ENCODE peak calls at places on chromosome 13, in nine cellular contexts. R is A549, T is hepatocyte, F is psoas muscle, K is ovary, Q is heart right ventricle, P is GM12864, D is brain microvascular endothelial cell, U is AG10803. J is an unnamed sample.
A peak's percentile ranks its signal among the peaks of the same experiment; 100 is the strongest.

GRCh38 chr13:33111414-33112110 is 95.3 kb downstream of the KL start:
- DNase-seq in P (no peak), U (peak; percentile 94), Q (peak; percentile 37), K (no peak), R (no peak), F (no peak), D (peak; percentile 60), T (no peak), J (peak; percentile 83)

GRCh38 chr13:49295231-49295630 is 47.5 kb downstream of the CDADC1 start:
- DNase-seq in P (no peak), U (no peak), K (peak; percentile 86), D (no peak), T (no peak), F (no peak), R (no peak), Q (no peak), J (no peak)

GRCh38 chr13:24693862-24694471 is 13.8 kb downstream of the ATP12A start:
- DNase-seq in Q (peak; percentile 38), F (peak; percentile 36), T (peak; percentile 79), R (peak; percentile 70), U (peak; percentile 31), P (peak; percentile 29), K (no peak), D (peak; percentile 42), J (peak; percentile 60)

GRCh38 chr13:70249332-70250064 is 141.2 kb upstream of the KLHL1 start:
- DNase-seq in D (peak; percentile 88), Q (no peak), R (no peak), K (no peak), T (peak; percentile 57), F (no peak), P (no peak), U (no peak), J (no peak)

GRCh38 chr13:51419015-51419636 is 33.7 kb downstream of the INTS6 start:
- DNase-seq in F (no peak), T (no peak), Q (no peak), P (no peak), K (no peak), D (no peak), U (no peak), R (no peak), J (no peak)

GRCh38 chr13:21074601-21075302 is 13.4 kb upstream of the LATS2 start:
- DNase-seq in K (peak; percentile 59), D (no peak), U (peak; percentile 51), R (no peak), Q (peak; percentile 32), T (no peak), F (no peak), P (no peak), J (peak; percentile 46)

GRCh38 chr13:21011378-21011777 is 50.0 kb downstream of the LATS2 start:
- DNase-seq in P (no peak), F (no peak), R (no peak), Q (no peak), K (no peak), U (peak; percentile 63), T (no peak), D (no peak), J (no peak)

GRCh38 chr13:28408235-28408848 is 86.6 kb downstream of the FLT1 start:
- DNase-seq in R (no peak), F (peak; percentile 51), Q (peak; percentile 88), U (no peak), P (no peak), T (peak; percentile 50), K (no peak), D (peak; percentile 7), J (no peak)

GRCh38 chr13:50219743-50220142 is 204.5 kb downstream of the KCNRG start:
- DNase-seq in Q (no peak), D (no peak), F (no peak), T (no peak), R (no peak), K (no peak), P (no peak), U (no peak), J (no peak)

GRCh38 chr13:97951376-97951775 is 2.1 kb upstream of the IPO5 start:
- DNase-seq in K (no peak), P (no peak), Q (no peak), R (no peak), F (no peak), D (no peak), T (no peak), U (no peak), J (no peak)

GRCh38 chr13:99648266-99648665 is 147.0 kb downstream of the TM9SF2 start:
- DNase-seq in F (no peak), U (no peak), R (no peak), P (no peak), D (no peak), Q (no peak), K (no peak), T (no peak), J (no peak)

DNA sequence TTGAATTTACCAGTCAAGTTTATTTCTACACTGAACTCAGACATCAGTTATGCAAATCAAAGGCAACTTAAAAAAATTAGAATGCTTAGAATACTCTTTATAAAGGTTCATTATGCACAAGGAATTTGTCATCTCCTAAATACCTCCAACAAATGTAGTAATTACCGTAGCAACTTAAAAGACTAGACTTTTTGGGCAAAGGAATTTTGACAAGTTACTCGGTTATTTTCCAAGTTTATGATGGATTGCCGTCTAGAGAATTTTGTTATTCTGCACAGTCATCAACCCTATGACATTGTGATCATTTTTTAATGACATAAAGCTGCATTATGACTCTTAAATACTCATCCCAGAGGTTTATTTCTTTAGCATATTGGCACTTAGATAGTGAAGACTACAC is 72.0 kb downstream of the TRPC4 start:
- DNase-seq in P (no peak), Q (no peak), T (no peak), K (no peak), R (no peak), F (no peak), D (no peak), U (peak; percentile 52), J (no peak)
- H3K4me3 ChIP-seq in P (no peak overlapping the region), Q (no peak overlapping the region), T (no peak overlapping the region), K (no peak overlapping the region), R (no peak overlapping the region), F (no peak overlapping the region), D (no peak overlapping the region), U (no peak overlapping the region), J (no peak overlapping the region)

DNA sequence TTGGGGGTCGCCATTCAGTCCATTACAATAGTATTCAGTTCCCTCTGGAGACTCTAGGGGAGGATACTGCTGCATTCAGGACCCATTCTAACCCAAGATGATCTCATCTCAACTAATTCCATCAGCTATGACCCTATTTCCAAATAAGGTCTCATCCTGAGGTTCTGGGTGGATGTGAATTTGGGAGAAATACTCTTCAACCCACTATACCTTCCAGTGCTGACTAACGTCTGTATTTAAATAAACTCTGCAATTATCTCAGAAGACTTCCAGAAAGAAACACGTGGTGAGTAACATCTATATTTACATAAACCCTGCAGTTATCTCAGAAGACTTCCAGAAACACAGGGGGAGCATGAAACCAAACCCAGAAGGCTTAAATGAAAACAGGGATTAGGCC is 1300.7 kb downstream of the PCDH9 start:
- DNase-seq in D (no peak), P (no peak), T (no peak), K (no peak), Q (no peak), F (no peak), R (no peak), U (no peak), J (no peak)
- TF ChIP-seq CTCF in D (no peak), P (no peak), T (no peak), K (no peak), Q (no peak), F (no peak), R (no peak), U (no peak), J (no peak)

GRCh38 chr13:23584275-23584674 is 14.1 kb downstream of the TNFRSF19 start:
- DNase-seq in F (no peak), K (no peak), U (peak; percentile 31), Q (no peak), T (no peak), P (no peak), D (no peak), R (no peak), J (no peak)

GRCh38 chr13:23579072-23579885 is 9.1 kb downstream of the TNFRSF19 start:
- DNase-seq in U (peak; percentile 80), K (peak; percentile 96), R (peak; percentile 34), T (peak; percentile 97), D (peak; percentile 83), P (no peak), F (peak; percentile 96), Q (peak; percentile 93), J (peak; percentile 75)

GRCh38 chr13:23583491-23583890 is 13.3 kb downstream of the TNFRSF19 start:
- DNase-seq in K (no peak), R (no peak), U (peak; percentile 25), Q (no peak), T (no peak), D (no peak), P (no peak), F (no peak), J (no peak)

GRCh38 chr13:23578411-23579071 is 8.3 kb downstream of the TNFRSF19 start:
- DNase-seq in T (peak; percentile 90), F (peak; percentile 87), D (peak; percentile 69), Q (peak; percentile 77), K (peak; percentile 83), R (peak; percentile 29), U (peak; percentile 73), P (no peak), J (peak; percentile 62)

DNA sequence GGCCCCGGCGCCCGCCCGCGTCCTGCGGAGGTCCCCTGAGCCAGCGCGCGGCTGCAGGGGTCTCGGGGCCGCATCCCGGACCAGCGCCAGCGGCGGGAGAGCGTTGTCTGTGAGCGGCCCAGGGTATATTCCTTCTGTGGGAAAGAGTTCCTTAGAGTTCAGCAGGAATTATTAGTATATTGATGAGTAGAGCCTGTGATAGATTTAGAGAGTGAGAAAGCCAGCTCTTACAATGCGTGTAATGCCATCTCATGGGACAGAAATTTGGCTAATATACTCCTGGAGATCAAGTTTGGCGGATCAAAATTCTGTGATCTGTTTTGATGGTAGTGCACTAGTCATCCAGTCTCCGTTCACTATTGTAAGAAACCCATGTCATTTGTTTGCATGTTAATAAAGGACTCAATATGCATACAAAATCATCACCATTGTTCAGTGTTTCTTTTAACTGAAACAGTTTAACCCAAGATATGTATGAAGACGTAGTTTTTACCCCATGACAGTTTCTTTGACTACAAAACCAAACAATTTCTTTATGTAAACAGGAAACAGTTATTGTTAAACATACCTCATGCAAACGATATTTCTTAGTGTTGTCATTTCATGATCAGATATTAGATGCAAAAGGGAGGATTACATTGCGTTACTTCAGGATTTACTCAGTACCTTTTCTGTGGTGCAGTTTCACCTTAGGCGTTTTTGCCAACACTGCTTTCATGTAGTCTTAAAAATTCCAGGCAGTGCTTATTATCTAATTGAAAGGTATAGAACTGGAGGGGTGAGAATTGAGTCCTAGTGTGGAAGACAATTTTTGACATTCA is 9.9 kb downstream of the TNFRSF19 start:
- DNase-seq in Q (no peak), T (no peak), K (no peak), R (no peak), F (no peak), D (no peak), P (no peak), U (no peak), J (peak; percentile 17)
- H3K4me3 ChIP-seq in Q (peak overlapping the region; percentile 81), T (peak overlapping the region; percentile 92), K (peak overlapping the region; percentile 73), R (peak overlapping the region; percentile 67), F (peak overlapping the region; percentile 91), D (peak overlapping the region; percentile 85), P (peak overlapping the region; percentile 79), U (peak overlapping the region; percentile 74), J (peak overlapping the region; percentile 63)

DNA sequence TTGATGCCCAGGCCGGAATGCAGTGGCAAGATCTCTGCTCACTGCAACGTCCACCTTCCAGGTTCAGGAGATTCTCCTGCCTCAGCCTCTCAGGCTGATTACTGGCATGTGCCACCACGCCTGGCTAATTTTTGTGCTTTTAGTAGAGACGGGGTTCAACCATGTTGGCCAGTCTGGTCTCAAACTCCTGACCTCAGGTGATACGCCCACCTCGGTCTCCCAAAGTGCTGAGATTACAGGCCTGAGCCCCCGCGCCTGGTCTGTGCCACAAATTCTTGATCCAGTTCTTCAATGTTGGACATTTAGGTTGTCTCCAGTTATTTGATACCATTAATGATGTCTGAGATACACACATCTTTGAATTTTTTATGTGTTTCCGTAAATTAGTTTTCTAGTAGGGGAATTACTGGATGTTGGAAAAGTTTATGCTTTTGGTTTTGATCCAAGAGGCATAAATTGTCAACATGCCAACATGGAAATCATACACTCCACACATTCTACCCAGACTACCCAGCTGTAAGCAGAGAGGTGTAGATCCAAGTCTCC is 525 bp upstream of the COG3 start:
- DNase-seq in U (no peak), K (peak; percentile 49), Q (peak; percentile 7), F (no peak), R (no peak), P (no peak), D (no peak), T (no peak), J (no peak)
- TF ChIP-seq CTCF in U (no peak), K (peak; percentile 57), Q (peak; percentile 45), F (no peak), R (no peak), P (peak; percentile 43), D (peak; percentile 62), T (peak; percentile 36), J (no peak)

J was measured in fibroblast of mammary gland.